ENCODE peak calls at places on chromosomes 3 and 15, in seven cellular contexts. S is K562, U is mammary epithelial cell, L is PC-9, W is hepatocyte, P is A673, Q is HCT116. D is an unnamed sample.

GRCh38 chr15:64209680-64210334 is 47.0 kb upstream of the PPIB start:
- DNase-seq in S (peak; percentile 17), U (peak; percentile 11), L (peak; percentile 61), W (peak; percentile 28), P (peak; percentile 70), Q (peak; percentile 33), D (peak; percentile 74)

GRCh38 chr3:189267981-189268613 is 96.3 kb downstream of the TPRG1 start:
- DNase-seq in S (no peak), U (peak; percentile 95), L (peak; percentile 49), W (no peak), P (peak; percentile 71), Q (peak; percentile 36), D (peak; percentile 8)

GRCh38 chr3:167843483-167843882 is 108.0 kb downstream of the SERPINI1 start:
- DNase-seq in S (no peak), U (no peak), L (no peak), W (no peak), P (no peak), Q (no peak), D (no peak)

GRCh38 chr3:141370065-141370533 is 1.8 kb downstream of the ZBTB38 start:
- DNase-seq in S (peak; percentile 82), U (peak; percentile 46), L (peak; percentile 62), W (peak; percentile 85), P (peak; percentile 92), Q (peak; percentile 91), D (peak; percentile 90)

GRCh38 chr3:188036375-188036985 is 117.5 kb upstream of the LPP start:
- DNase-seq in S (no peak), U (no peak), L (peak; percentile 89), W (peak; percentile 58), P (no peak), Q (no peak), D (no peak)

GRCh38 chr3:149688122-149688757 is 30.4 kb upstream of the WWTR1 start:
- DNase-seq in S (no peak), U (no peak), L (peak; percentile 35), W (peak; percentile 21), P (no peak), Q (no peak), D (no peak)

GRCh38 chr3:51942603-51943450 is 664 bp downstream of the PARP3 start:
- DNase-seq in S (peak; percentile 71), U (peak; percentile 48), L (peak; percentile 53), W (peak; percentile 63), P (no peak), Q (peak; percentile 26), D (peak; percentile 47)

GRCh38 chr15:66356359-66357236 is at the start of gene TIPIN:
- DNase-seq in S (peak; percentile 94), U (peak; percentile 92), L (peak; percentile 76), W (peak; percentile 97), P (peak; percentile 97), Q (peak; percentile 91), D (peak; percentile 97)

GRCh38 chr3:30353711-30354467 is 252.5 kb upstream of the TGFBR2 start:
- DNase-seq in S (no peak), U (peak; percentile 63), L (no peak), W (no peak), P (no peak), Q (no peak), D (no peak)

GRCh38 chr15:40420793-40421192 is 15.2 kb downstream of the IVD start:
- DNase-seq in S (no peak), U (peak; percentile 62), L (peak; percentile 76), W (no peak), P (no peak), Q (peak; percentile 29), D (no peak)

GRCh38 chr15:84001037-84001436 is 234.5 kb upstream of the GOLGA6L4 start:
- DNase-seq in S (no peak), U (peak; percentile 80), L (no peak), W (no peak), P (no peak), Q (no peak), D (no peak)

GRCh38 chr3:107945406-107945805 is 145.4 kb downstream of the CD47 start:
- DNase-seq in S (no peak), U (no peak), L (no peak), W (no peak), P (no peak), Q (no peak), D (no peak)

GRCh38 chr3:195441971-195442572 is 748 bp downstream of the ACAP2 start:
- DNase-seq in S (peak; percentile 54), U (peak; percentile 39), L (peak; percentile 47), W (peak; percentile 56), P (peak; percentile 77), Q (no peak), D (peak; percentile 41)

GRCh38 chr3:12705981-12706380 is 42.1 kb upstream of the RAF1 start:
- DNase-seq in S (no peak), U (no peak), L (no peak), W (no peak), P (no peak), Q (no peak), D (peak; percentile 88)

GRCh38 chr3:10192953-10193691 is 28.4 kb downstream of the IRAK2 start:
- DNase-seq in S (peak; percentile 48), U (peak; percentile 64), L (peak; percentile 56), W (peak; percentile 39), P (peak; percentile 69), Q (no peak), D (peak; percentile 81)

GRCh38 chr3:9765865-9766264 is 3.9 kb downstream of the CAMK1 start:
- DNase-seq in S (peak; percentile 66), U (no peak), L (no peak), W (no peak), P (no peak), Q (no peak), D (no peak)

GRCh38 chr3:39637807-39638206 is 170.3 kb downstream of the MOBP start:
- DNase-seq in S (peak; percentile 47), U (peak; percentile 63), L (peak; percentile 49), W (peak; percentile 16), P (peak; percentile 31), Q (peak; percentile 31), D (peak; percentile 48)

GRCh38 chr3:52743152-52743551 is 27.6 kb downstream of the NEK4 start:
- DNase-seq in S (no peak), U (no peak), L (no peak), W (no peak), P (no peak), Q (no peak), D (no peak)

GRCh38 chr15:27066446-27066845 is 95.5 kb downstream of the GABRG3 start:
- DNase-seq in S (no peak), U (no peak), L (no peak), W (no peak), P (no peak), Q (no peak), D (no peak)

GRCh38 chr3:109241459-109241858 is 74.9 kb downstream of the DPPA2 start:
- DNase-seq in S (no peak), U (no peak), L (no peak), W (no peak), P (no peak), Q (no peak), D (no peak)

GRCh38 chr15:48638966-48639365 is 6.5 kb downstream of the FBN1 start:
- DNase-seq in S (no peak), U (no peak), L (no peak), W (no peak), P (no peak), Q (no peak), D (peak; percentile 48)

GRCh38 chr15:48643776-48644497 is 1.6 kb downstream of the FBN1 start:
- DNase-seq in S (no peak), U (peak; percentile 17), L (no peak), W (no peak), P (no peak), Q (no peak), D (peak; percentile 45)

GRCh38 chr15:48643236-48643635 is 2.3 kb downstream of the FBN1 start:
- DNase-seq in S (no peak), U (no peak), L (no peak), W (no peak), P (no peak), Q (no peak), D (no peak)

GRCh38 chr15:48642795-48643194 is 2.7 kb downstream of the FBN1 start:
- DNase-seq in S (no peak), U (no peak), L (no peak), W (no peak), P (peak; percentile 22), Q (no peak), D (no peak)

DNA sequence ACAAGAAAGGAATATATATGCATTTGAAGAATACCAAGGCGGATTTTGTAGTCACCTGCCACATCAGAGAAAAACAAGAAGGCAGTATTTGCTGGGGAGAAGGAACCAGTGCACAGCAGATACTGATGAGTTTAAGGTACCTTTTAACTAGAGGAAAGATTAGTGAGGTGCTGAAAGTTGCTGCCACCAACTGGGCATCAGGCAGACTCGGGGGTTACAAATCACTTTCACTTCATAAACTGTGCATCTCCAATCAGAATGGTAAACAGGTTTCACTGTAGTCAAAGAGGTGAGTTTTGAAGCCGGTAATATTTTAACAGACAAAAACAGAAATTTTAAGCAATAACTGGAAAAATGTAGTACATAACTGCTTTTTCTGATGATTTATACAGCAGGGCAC is 4.1 kb downstream of the FBN1 start:
- DNase-seq in S (no peak), U (peak; percentile 40), L (no peak), W (no peak), P (peak; percentile 55), Q (no peak), D (no peak)
- H3K27ac ChIP-seq in S (no peak overlapping the region), U (no peak overlapping the region), L (no peak overlapping the region), W (no peak overlapping the region), P (no peak overlapping the region), Q (no peak overlapping the region), D (no peak overlapping the region)

GRCh38 chr15:63145426-63145825 is 11.9 kb downstream of the RPS27L start:
- DNase-seq in S (no peak), U (no peak), L (no peak), W (no peak), P (no peak), Q (no peak), D (no peak)

GRCh38 chr15:63140936-63141335 is 16.3 kb downstream of the RPS27L start:
- DNase-seq in S (no peak), U (no peak), L (no peak), W (no peak), P (no peak), Q (no peak), D (no peak)

GRCh38 chr15:63151665-63152064 is 5.6 kb downstream of the RPS27L start:
- DNase-seq in S (no peak), U (no peak), L (no peak), W (no peak), P (no peak), Q (no peak), D (no peak)

GRCh38 chr15:63146684-63147083 is 10.6 kb downstream of the RPS27L start:
- DNase-seq in S (no peak), U (no peak), L (no peak), W (no peak), P (peak; percentile 12), Q (no peak), D (peak; percentile 60)
- TF ChIP-seq CTCF in S (peak; percentile 20), U (no peak), L (no peak), W (peak; percentile 23), P (no peak), Q (no peak), D (peak; percentile 41)

GRCh38 chr3:137767146-137768020 is 3.3 kb downstream of the SOX14 start:
- DNase-seq in S (no peak), U (no peak), L (no peak), W (no peak), P (no peak), Q (no peak), D (no peak)
- TF ChIP-seq EZH2 in S (no peak), U (no peak), L (no peak), W (peak; percentile 94), P (peak; percentile 69), Q (no peak), D (peak; percentile 33)

DNA sequence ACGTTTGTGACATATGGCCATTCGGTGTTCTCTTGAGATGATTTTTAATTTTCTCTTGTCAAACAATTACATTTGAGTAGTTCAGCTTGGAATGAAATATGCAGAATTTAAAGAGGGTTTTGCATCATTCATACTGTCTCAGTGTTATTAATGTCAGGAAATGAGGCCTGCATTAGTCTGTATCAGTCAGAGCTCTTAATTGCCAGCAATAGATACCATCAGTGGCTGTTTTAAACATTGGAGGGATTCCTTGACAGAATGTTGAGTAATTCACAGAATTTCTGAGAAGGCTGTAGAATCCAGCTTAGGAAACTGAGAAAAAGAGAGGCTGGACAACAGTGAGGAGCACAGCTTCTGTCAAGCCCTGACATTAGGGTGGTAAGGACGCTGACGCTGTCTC is 722.0 kb downstream of the NR2F2 start:
- DNase-seq in S (no peak), U (no peak), L (no peak), W (no peak), P (peak; percentile 75), Q (no peak), D (no peak)
- H3K27ac ChIP-seq in S (no peak overlapping the region), U (no peak overlapping the region), L (no peak overlapping the region), W (no peak overlapping the region), P (peak overlapping the region; percentile 78), Q (no peak overlapping the region), D (no peak overlapping the region)

D was measured in fibroblast of lung.